ENCODE peak calls at places on chromosome 11, in seven cellular contexts. J is AG09309, R is astrocyte of the cerebellum, N is heart right ventricle, T is right lobe of liver, G is mucosa of descending colon, S is K562. D is an unnamed sample.

GRCh38 chr11:9380773-9381172 is 3.7 kb upstream of the IPO7 start:
- DNase-seq in J (no peak), R (no peak), N (peak), T (no peak), G (no peak), S (no peak), D (no peak)

GRCh38 chr11:76206327-76207081 is at the start of gene WNT11:
- DNase-seq in J (no peak), R (no peak), N (peak), T (no peak), G (peak), S (peak), D (no peak)

GRCh38 chr11:17747131-17747955 is 12.8 kb downstream of the KCNC1 start:
- DNase-seq in J (no peak), R (no peak), N (no peak), T (no peak), G (peak), S (no peak), D (no peak)

GRCh38 chr11:10969387-10969786 is 111.5 kb upstream of the ZBED5 start:
- DNase-seq in J (no peak), R (no peak), N (no peak), T (no peak), G (no peak), S (no peak), D (no peak)

GRCh38 chr11:31806186-31806943 is 4.8 kb downstream of the PAX6 start:
- DNase-seq in J (no peak), R (no peak), N (no peak), T (no peak), G (no peak), S (no peak), D (no peak)

GRCh38 chr11:7467652-7468051 is 17.7 kb upstream of the OLFML1 start:
- DNase-seq in J (no peak), R (no peak), N (no peak), T (no peak), G (no peak), S (no peak), D (no peak)

GRCh38 chr11:102284008-102284407 is 33.3 kb upstream of the BIRC3 start:
- DNase-seq in J (no peak), R (no peak), N (no peak), T (no peak), G (no peak), S (no peak), D (no peak)

GRCh38 chr11:72775288-72776110 is 18.3 kb downstream of the STARD10 start:
- DNase-seq in J (no peak), R (no peak), N (no peak), T (no peak), G (no peak), S (no peak), D (no peak)

GRCh38 chr11:111788051-111788450 is 21.9 kb upstream of the PPP2R1B start:
- DNase-seq in J (no peak), R (no peak), N (peak), T (peak), G (no peak), S (no peak), D (no peak)

GRCh38 chr11:7936615-7937014 is 4.9 kb downstream of the OR10A3 start:
- DNase-seq in J (no peak), R (no peak), N (peak), T (no peak), G (peak), S (no peak), D (no peak)

DNA sequence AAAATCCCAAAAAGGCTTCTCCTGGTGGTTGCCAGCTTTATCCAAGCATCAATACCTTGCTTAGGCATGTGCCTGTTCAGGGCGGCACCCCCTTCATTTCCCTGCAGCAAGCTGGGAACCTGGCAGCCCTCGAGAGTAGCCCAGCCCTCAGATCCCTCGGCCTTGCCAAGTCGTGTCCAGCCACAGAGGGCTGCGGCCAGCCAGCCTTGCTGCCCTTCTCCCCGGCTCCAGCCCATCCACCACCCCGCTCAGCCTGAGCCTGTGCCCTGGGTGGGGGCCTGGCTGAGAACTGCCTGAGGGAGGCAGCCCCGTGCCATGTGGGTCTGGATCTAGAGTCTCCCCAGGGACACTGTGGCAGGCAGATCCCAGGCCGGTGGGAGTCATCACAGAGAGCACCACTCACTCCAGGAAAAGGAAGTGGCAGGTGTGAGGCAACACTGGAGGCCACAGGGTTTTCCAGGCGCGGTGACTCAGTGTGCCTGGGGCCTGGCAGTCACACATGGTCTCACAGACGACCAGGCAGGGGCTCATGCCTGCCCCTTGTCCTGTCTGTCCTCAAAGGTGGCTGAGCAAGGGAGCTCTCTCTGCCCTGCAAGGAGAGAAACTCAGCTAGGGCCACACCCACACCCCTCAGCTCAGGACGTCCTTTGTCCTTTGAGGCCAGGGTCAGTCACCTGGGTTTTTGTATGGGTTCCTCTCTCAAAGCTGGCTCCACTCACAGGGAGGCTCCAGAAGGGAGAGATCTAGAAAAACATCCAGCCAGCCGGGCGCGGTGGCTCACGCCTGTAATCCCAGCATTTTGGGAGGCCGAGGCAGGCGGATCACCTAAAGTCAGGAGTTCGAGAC is 12.2 kb upstream of the CDC42BPG start:
- DNase-seq in J (no peak), R (no peak), N (no peak), T (peak), G (peak), S (no peak), D (peak)
- TF ChIP-seq CTCF in J (no peak), R (no peak), N (no peak), T (no peak), G (no peak), S (no peak), D (peak)

DNA sequence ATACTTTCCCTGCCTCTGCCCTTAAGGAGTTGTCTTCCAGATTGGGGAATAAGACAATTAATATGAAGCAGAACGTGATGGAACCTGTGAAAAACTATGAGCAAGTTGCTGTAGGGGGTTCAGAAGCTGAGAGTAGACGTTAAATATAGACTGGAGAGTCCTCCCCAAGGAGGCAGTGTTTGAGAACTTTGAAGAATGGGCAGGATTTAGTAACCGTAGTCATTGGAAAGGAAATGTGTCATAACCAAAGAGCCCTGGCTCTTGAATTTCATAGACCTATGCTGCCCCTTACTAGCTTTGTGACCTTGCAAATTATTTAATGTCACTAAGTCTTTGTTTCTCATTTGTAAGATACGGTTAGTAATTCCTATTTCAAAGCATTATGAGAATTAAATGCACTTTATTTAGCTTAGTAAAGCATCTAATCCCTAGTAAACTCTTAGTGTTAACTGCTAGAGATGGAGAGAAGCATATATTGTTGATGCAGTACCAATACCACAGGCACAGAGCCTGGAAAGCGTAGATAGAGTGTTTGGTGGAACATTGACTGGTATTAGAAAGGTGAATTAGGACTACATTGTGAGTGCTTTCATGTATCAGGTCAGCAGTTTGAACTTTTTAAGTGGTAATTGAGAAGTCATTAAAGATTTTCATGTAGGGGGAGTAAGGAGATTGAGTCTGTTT is 54.1 kb downstream of the MCAM start:
- DNase-seq in J (no peak), R (no peak), N (no peak), T (no peak), G (no peak), S (peak), D (no peak)
- TF ChIP-seq CTCF in J (no peak), R (no peak), N (no peak), T (no peak), G (no peak), S (peak), D (peak)

GRCh38 chr11:126765196-126765595 is 235.4 kb downstream of the KIRREL3 start:
- DNase-seq in J (no peak), R (no peak), N (no peak), T (no peak), G (no peak), S (no peak), D (no peak)

GRCh38 chr11:126764221-126764620 is 236.3 kb downstream of the KIRREL3 start:
- DNase-seq in J (no peak), R (no peak), N (no peak), T (no peak), G (no peak), S (peak), D (no peak)

GRCh38 chr11:126768702-126769101 is 231.9 kb downstream of the KIRREL3 start:
- DNase-seq in J (no peak), R (no peak), N (no peak), T (no peak), G (no peak), S (no peak), D (no peak)

GRCh38 chr11:126772267-126772666 is 228.3 kb downstream of the KIRREL3 start:
- DNase-seq in J (no peak), R (no peak), N (no peak), T (no peak), G (no peak), S (no peak), D (no peak)

GRCh38 chr11:126766425-126766824 is 234.1 kb downstream of the KIRREL3 start:
- DNase-seq in J (no peak), R (no peak), N (no peak), T (no peak), G (no peak), S (no peak), D (no peak)
- TF ChIP-seq CTCF in J (no peak), R (no peak), N (no peak), T (no peak), G (no peak), S (no peak), D (no peak)

GRCh38 chr11:20443596-20443995 is 56.1 kb downstream of the PRMT3 start:
- DNase-seq in J (no peak), R (no peak), N (no peak), T (no peak), G (no peak), S (peak), D (no peak)
- TF ChIP-seq CTCF in J (peak), R (peak), N (no peak), T (no peak), G (no peak), S (peak), D (peak)

GRCh38 chr11:36126703-36127102 is 162.5 kb downstream of the COMMD9 start:
- DNase-seq in J (no peak), R (no peak), N (no peak), T (no peak), G (no peak), S (no peak), D (no peak)
- TF ChIP-seq CTCF in J (no peak), R (no peak), N (no peak), T (no peak), G (no peak), S (no peak), D (no peak)

GRCh38 chr11:103798456-103798855 is 238.0 kb upstream of the DDI1 start:
- DNase-seq in J (no peak), R (no peak), N (no peak), T (no peak), G (no peak), S (no peak), D (no peak)
- TF ChIP-seq CTCF in J (no peak), R (no peak), N (no peak), T (no peak), G (no peak), S (no peak), D (no peak)

GRCh38 chr11:36053901-36054300 is 110.0 kb downstream of the LDLRAD3 start:
- DNase-seq in J (no peak), R (no peak), N (no peak), T (no peak), G (no peak), S (no peak), D (no peak)
- TF ChIP-seq CTCF in J (no peak), R (no peak), N (no peak), T (no peak), G (no peak), S (no peak), D (no peak)

GRCh38 chr11:128420943-128421342 is 166.4 kb downstream of the ETS1 start:
- DNase-seq in J (peak), R (no peak), N (no peak), T (no peak), G (no peak), S (no peak), D (no peak)

GRCh38 chr11:128424867-128425285 is 162.5 kb downstream of the ETS1 start:
- DNase-seq in J (no peak), R (no peak), N (peak), T (peak), G (peak), S (no peak), D (no peak)

GRCh38 chr11:128421577-128421976 is 165.8 kb downstream of the ETS1 start:
- DNase-seq in J (no peak), R (no peak), N (no peak), T (no peak), G (no peak), S (no peak), D (no peak)

GRCh38 chr11:128424271-128424709 is 163.1 kb downstream of the ETS1 start:
- DNase-seq in J (no peak), R (no peak), N (peak), T (no peak), G (peak), S (no peak), D (no peak)

DNA sequence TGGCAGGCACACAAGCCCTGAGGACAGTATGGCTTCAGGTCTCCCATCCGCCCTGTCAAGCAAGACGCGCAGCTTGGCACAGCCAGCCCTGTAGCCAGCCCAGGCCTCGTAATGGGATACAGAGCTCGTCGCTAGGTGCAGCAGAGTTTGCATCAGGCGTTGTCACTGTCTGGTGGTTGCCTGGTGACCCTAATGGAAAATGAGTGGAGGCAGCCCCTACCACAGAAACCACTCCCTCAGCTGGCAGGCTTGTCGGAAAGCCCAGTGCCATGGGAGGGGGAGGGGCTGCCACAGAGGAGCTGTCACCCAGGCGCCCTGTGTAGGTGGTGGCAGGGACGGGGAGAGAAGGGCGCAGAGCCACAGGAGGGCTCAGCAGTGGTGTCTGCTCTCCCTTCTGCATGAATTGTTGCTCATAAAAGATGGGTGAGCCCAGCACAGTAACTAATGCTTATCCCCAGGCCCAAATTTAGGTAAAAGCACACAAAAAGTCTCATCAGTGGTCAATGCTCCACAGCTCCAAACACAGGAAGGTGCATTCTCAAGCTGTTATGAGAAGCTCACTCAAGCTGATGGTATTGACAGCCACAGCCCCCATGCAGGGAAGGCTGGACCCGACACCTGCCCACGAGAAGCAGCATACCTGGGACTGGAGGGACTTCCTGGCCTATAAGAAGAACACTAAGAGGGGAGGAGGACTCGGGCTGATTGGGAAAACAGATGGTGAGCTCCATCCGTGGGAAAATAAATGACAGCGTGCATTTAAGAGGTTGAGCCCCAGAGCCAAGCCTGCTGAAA is 164.6 kb downstream of the ETS1 start:
- DNase-seq in J (no peak), R (no peak), N (peak), T (no peak), G (peak), S (no peak), D (no peak)
- TF ChIP-seq CTCF in J (no peak), R (no peak), N (no peak), T (no peak), G (no peak), S (no peak), D (no peak)

DNA sequence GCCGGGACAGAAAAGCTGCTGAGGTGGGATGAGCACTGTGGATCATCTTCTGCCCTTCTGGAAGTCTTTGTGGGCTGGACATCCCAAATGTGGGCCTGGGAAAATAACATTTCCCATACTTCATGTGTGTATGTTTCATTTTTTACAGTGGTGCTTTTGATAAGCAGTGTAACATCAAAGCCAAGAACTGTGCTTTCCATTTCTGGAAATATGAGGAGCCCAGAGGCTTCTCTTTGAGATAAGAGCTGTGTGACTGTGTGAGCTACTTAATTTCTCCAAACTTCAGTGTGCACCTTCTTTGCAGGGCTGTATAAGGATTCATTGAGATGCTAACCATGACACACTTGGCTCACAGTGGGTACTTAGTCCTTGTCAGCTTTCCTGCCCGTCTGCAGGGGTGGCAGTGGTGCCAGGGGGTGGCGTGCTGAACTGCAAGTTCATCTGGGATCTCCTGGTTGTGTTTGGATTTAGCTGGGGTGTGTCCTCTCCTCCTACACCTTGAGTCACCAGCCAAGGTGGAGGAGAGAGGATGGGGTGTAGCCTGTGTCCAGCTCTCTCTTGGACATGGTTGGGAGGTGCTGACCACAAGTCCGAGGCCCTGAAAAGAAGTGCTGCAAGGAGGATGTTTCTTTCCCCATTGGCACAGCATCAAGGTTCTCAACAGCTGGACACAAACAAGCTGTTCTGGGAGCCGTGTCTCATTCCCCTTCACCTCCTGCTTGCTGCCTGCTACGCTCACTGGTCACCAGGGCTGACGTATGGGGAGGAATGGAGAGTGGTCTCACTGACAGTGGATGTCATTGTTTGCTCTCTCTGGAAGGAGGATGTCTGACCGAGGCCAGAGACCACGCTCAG is 139.4 kb downstream of the TEAD1 start:
- DNase-seq in J (no peak), R (no peak), N (no peak), T (no peak), G (no peak), S (peak), D (no peak)
- TF ChIP-seq CTCF in J (no peak), R (no peak), N (no peak), T (no peak), G (no peak), S (no peak), D (no peak)

D was measured in chondrocyte.